ENCODE peak calls at places on chromosomes 6 and 20, in five cellular contexts. T is AG09309, G is tibial artery, Z is body of pancreas, E is GM12865. M is an unnamed sample.

GRCh38 chr6:28543671-28544131 is 18.0 kb downstream of the GPX5 start:
- DNase-seq in T (no peak), E (peak), G (no peak), Z (no peak), M (no peak)

GRCh38 chr6:147507162-147508072 is 1.1 kb upstream of the SAMD5 start:
- DNase-seq in G (no peak), T (no peak), Z (no peak), E (no peak), M (peak)

GRCh38 chr6:160523223-160523622 is 140.9 kb downstream of the LPA start:
- DNase-seq in T (no peak), Z (no peak), G (no peak), E (peak), M (no peak)

GRCh38 chr6:23584134-23584763 is 541.8 kb upstream of the NRSN1 start:
- DNase-seq in T (no peak), Z (no peak), E (no peak), G (no peak), M (no peak)

GRCh38 chr20:22404609-22405170 is 179.7 kb downstream of the FOXA2 start:
- DNase-seq in G (no peak), T (peak), Z (no peak), E (no peak), M (no peak)

GRCh38 chr6:36149436-36149835 is 19.1 kb downstream of the MAPK13 start:
- DNase-seq in T (no peak), E (no peak), G (no peak), Z (no peak), M (no peak)

GRCh38 chr6:11525468-11526155 is 11.9 kb upstream of the TMEM170B start:
- DNase-seq in Z (peak), G (peak), E (no peak), T (peak), M (no peak)

GRCh38 chr20:39190666-39191570 is 228.8 kb downstream of the DHX35 start:
- DNase-seq in T (peak), Z (peak), E (no peak), G (no peak), M (peak)

GRCh38 chr6:16243664-16244063 is 5.3 kb downstream of the GMPR start:
- DNase-seq in G (no peak), E (no peak), Z (no peak), T (no peak), M (no peak)

GRCh38 chr20:1108437-1108920 is 9.9 kb upstream of the PSMF1 start:
- DNase-seq in E (peak), Z (peak), G (no peak), T (no peak), M (peak)

GRCh38 chr6:27237089-27237723 is 10.3 kb upstream of the PRSS16 start:
- DNase-seq in G (no peak), T (peak), Z (peak), E (peak), M (peak)

GRCh38 chr6:160141001-160141726 is 19.5 kb downstream of the SLC22A1 start:
- DNase-seq in G (no peak), E (no peak), Z (no peak), T (peak), M (no peak)

GRCh38 chr20:43710370-43711044 is 16.3 kb downstream of the GTSF1L start:
- DNase-seq in T (no peak), G (no peak), Z (no peak), E (peak), M (no peak)

GRCh38 chr6:288861-289260 is 3.4 kb upstream of the DUSP22 start:
- DNase-seq in G (no peak), T (no peak), E (peak), Z (no peak), M (no peak)

GRCh38 chr20:11080010-11080409 is 406.2 kb upstream of the JAG1 start:
- DNase-seq in E (no peak), G (no peak), Z (no peak), T (no peak), M (no peak)

GRCh38 chr20:63553933-63554290 is at the start of gene FNDC11:
- DNase-seq in Z (no peak), T (no peak), G (no peak), E (peak), M (no peak)

GRCh38 chr6:36986704-36987047 is 680 bp upstream of the MTCH1 start:
- DNase-seq in Z (no peak), G (no peak), T (no peak), E (no peak), M (no peak)

GRCh38 chr20:8176276-8176675 is 44.2 kb downstream of the PLCB1 start:
- DNase-seq in T (no peak), Z (no peak), E (no peak), G (no peak), M (no peak)

GRCh38 chr6:53943410-53943809 is 148.6 kb downstream of the LRRC1 start:
- DNase-seq in E (no peak), G (peak), T (no peak), Z (no peak), M (no peak)

GRCh38 chr20:998431-998830 is 3.7 kb downstream of the RSPO4 start:
- DNase-seq in E (no peak), Z (no peak), T (no peak), G (no peak), M (no peak)

GRCh38 chr20:17172826-17173420 is 53.9 kb upstream of the PCSK2 start:
- DNase-seq in Z (no peak), E (no peak), G (no peak), T (no peak), M (no peak)

GRCh38 chr20:20368414-20369352 is 779 bp downstream of the INSM1 start:
- DNase-seq in E (no peak), G (no peak), T (no peak), Z (no peak), M (no peak)

GRCh38 chr20:18263723-18264122 is 24.6 kb upstream of the ZNF133 start:
- DNase-seq in Z (no peak), G (no peak), T (no peak), E (no peak), M (peak)

GRCh38 chr20:8678098-8678776 is 390.6 kb upstream of the PLCB4 start:
- DNase-seq in G (no peak), Z (no peak), E (no peak), T (no peak), M (no peak)

GRCh38 chr20:51195990-51196389 is 173.1 kb upstream of the KCNG1 start:
- DNase-seq in E (no peak), Z (no peak), T (no peak), G (no peak), M (no peak)

GRCh38 chr6:157050537-157051280 is 272.6 kb downstream of the TMEM242 start:
- DNase-seq in G (no peak), E (no peak), T (no peak), Z (no peak), M (no peak)

GRCh38 chr20:41694796-41695195 is 76.6 kb upstream of the CHD6 start:
- DNase-seq in Z (no peak), T (no peak), E (no peak), G (no peak), M (no peak)

GRCh38 chr6:20868397-20869185 is 334.3 kb downstream of the CDKAL1 start:
- DNase-seq in G (no peak), E (no peak), T (no peak), Z (peak), M (no peak)

GRCh38 chr20:2387180-2387577 is 6.5 kb downstream of the TGM6 start:
- DNase-seq in Z (no peak), T (no peak), E (peak), G (no peak), M (peak)

GRCh38 chr6:159061805-159062563 is 17.2 kb upstream of the TAGAP start:
- DNase-seq in Z (peak), E (peak), G (no peak), T (no peak), M (no peak)

DNA sequence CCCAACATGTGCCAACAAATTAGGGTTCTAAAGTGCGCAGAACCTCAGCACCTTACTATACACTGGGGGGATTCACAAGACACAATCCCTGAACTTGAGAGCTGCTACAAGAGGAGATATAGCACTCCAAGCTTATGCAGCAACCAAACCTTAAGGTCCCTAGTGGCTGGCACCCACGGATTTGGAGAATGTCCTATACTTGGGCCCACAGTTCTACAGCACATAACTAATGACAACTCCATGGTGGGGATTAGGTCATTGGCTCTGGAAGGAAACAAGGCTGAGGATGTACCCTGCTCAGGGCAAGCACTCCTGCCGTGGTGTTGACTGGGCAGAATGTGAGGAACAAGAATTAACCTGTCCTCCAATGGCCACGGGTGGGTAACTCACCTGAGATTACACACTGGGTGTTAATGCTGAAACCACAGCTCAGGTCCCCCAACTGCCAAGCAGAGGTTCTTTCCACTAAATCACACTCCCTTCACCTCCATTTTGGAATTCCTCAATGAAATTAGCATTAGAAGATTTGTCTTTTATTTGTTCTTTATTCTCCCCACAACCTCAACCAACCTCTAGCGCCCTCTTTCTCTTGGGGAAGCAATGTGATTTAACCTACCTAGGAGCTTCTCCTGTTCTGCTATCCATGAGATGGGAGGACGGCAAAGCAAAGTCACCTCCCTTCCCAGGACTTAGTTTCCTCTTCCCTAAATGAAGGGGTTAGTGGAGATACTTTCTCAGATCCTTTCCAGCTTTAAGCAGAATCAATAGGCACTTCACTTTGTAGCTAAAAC is 32.0 kb downstream of the TRERF1 start:
- DNase-seq in Z (no peak), E (no peak), T (no peak), G (no peak), M (no peak)
- TF ChIP-seq CTCF in Z (no peak), E (no peak), T (no peak), G (no peak), M (no peak)

GRCh38 chr6:31897612-31898199 is at the start of gene EHMT2:
- DNase-seq in E (peak), Z (peak), T (no peak), G (peak), M (peak)
- TF ChIP-seq CTCF in E (no peak), Z (peak), T (no peak), G (no peak), M (no peak)

DNA sequence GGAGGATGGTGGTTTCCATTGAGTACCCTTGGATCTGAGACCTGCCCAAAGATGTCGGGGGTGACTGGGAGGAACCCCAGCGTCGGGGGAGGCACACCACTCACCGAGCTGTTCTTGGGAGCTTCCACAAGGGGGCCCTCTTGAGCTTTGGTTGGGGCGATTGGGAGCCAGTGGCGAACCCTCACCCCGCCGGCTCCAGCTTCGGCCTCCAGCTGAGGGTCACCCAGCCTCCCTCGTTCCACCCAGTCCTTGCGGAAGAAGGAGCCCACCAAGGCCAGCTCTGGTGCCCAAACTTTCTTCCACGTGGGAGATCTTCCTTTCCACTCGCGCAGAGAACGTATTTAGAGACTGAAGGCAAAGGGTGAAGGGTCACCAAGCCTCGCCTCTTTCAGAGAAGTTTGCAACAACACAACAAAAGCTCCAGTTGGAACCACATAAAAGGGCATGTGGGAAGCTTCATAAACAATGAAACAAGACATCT is 33.6 kb downstream of the APCDD1L start:
- DNase-seq in G (no peak), E (peak), T (no peak), Z (no peak), M (peak)
- TF ChIP-seq CTCF in G (peak), E (peak), T (peak), Z (peak), M (peak)

GRCh38 chr20:24446811-24447210 is 22.6 kb upstream of the SYNDIG1 start:
- DNase-seq in Z (no peak), G (no peak), E (no peak), T (no peak), M (no peak)

GRCh38 chr20:24451428-24451827 is 18.0 kb upstream of the SYNDIG1 start:
- DNase-seq in Z (no peak), E (no peak), T (no peak), G (no peak), M (no peak)

GRCh38 chr20:24445510-24446170 is 23.8 kb upstream of the SYNDIG1 start:
- DNase-seq in T (no peak), Z (no peak), G (no peak), E (no peak), M (no peak)

GRCh38 chr20:24450646-24451376 is 18.6 kb upstream of the SYNDIG1 start:
- DNase-seq in E (no peak), Z (no peak), T (no peak), G (no peak), M (no peak)

GRCh38 chr20:24448170-24448569 is 21.3 kb upstream of the SYNDIG1 start:
- DNase-seq in G (no peak), Z (no peak), E (no peak), T (no peak), M (no peak)
- TF ChIP-seq CTCF in G (no peak), Z (no peak), E (no peak), T (no peak), M (no peak)

DNA sequence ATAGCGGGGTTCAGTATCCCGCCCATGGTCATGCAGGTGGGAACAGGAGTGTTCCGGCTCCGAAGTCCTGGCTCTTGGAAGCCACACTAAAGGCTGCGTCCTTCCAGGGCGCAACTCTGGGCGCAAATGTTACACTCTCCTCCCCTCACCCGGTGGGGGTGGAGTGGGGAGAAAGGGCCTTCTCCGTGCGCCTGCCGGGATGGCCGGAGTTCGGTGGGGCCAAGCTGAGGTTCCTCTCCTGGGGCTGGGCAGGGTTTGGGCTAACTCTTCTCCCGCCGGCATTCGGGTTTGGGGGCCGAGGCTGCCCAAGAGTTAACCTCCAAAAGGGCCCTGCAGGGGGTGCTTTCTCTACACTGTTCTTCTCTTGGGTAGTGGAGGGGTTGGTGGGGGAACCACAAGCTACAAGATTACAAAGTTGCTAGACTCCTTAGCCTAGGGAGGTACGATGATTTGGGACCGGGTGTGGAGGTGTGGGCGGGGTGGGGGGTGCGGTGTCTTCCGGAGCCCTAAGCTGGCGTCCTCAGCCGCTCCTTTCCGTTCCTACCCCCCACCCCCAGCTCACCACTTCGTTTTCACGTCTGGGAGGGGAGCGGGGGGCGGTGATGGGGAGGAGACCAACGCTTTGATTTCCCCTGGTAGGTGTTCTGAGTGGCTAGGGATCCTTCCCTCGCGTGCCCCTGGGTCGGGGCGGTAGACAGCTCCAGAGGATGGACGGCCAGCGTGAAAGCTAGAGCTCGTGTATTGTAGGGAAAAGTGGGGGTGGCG is 12.3 kb downstream of the NRN1 start:
- DNase-seq in Z (no peak), E (no peak), T (no peak), G (no peak), M (no peak)
- TF ChIP-seq CTCF in Z (no peak), E (no peak), T (no peak), G (no peak), M (no peak)

DNA sequence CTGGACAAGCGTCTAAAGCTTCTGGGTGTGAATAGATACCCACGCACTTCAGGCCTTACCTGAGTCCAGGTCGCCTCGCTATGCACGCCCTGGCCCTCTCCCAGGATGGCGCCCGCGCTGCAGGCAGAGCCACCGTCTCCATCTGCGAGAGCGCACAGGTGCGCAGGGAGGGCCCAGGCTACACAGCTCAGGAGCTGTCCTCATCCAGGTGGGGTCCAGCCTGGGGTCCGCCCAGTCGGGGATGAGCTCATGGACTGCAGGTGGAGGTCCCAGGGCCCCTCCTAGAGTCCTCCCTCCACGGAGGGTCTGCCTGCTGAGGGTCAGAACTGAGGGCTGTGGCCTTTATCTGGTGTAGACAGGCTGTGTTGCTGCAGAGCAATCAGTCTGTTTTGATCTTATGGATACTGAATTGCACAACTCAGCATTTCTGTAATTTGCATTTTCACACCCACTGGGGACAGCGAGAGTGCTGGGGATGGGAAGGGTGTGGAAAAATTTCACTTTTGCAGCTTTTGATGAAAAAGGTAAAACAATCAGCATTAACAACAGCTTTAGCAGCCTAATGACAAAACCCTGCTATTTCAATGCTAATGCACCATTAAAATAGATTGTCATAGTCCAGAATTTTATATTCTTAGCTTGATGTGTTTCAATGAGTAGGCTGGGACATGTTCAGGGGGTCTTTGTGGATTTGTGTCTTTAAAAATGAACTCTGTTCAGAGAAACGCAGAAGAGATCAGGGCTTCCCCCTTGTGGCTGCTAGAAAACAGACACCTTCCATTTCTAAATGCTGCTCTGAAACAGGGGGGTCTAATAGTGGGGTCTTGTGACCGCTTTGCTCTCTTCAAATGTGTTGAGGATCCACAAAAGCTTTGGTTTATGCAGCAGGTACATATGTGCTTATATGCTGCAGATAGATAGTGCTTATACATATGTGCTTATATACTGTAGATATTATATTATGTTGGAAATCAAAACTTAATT is 77.8 kb upstream of the PHACTR3 start:
- DNase-seq in T (no peak), E (no peak), Z (no peak), G (no peak), M (no peak)
- TF ChIP-seq CTCF in T (peak), E (no peak), Z (no peak), G (no peak), M (peak)

DNA sequence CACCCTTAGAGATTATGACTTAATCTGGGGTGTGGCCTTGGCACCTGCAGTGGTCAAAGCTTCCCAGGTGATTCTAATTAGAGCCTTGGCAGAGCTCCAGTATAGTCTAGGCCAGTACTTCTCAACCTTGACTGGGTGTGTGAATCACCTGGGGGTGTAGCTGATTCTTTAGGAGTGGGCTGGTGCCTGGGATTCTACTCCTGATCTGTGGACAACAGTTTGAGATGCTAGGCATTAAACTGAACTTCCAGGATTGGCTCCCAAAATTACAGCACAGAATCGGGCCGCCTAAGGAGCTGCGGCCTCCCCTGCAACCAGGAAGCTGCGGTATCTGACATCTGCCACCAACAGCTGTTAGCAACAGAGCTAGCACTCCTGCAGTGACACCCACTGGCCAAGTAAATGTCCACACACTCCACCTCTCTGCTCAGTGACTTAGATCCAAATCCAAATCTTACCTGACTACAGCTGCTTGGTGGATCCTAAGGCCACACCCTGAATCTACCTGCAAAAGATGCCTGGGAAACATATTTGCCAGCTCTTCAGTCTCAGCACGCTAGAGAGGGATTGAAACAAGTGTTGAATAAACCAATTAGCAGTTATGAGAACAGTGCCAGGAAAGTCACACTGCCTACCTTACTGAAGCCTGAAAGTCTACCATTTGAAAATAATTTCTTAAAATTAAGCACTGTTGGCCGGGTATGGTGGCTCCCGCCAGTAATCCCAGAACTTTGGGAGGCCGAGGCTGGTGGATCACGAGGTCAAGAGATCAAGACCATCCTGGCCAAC is 126.7 kb downstream of the UNC5CL start:
- DNase-seq in Z (peak), G (no peak), T (no peak), E (peak), M (peak)
- TF ChIP-seq CTCF in Z (peak), G (peak), T (peak), E (peak), M (peak)

GRCh38 chr20:5065489-5066383 is 54.0 kb downstream of the PCNA start:
- DNase-seq in G (peak), Z (peak), E (no peak), T (peak), M (peak)
- TF ChIP-seq CTCF in G (no peak), Z (no peak), E (no peak), T (no peak), M (no peak)